ENCODE peak calls at places on chromosomes 1 and 21, in nine cellular contexts. M is A549, K is K562, D is GM12878, U is HCT116, E is GM23338, X is Panc1, T is SK-N-SH, C is HepG2. G is an unnamed sample.

GRCh38 chr1:155938220-155938627 is 3.2 kb upstream of the RXFP4 start:
- DNase-seq in U (peak), E (peak), M (peak), X (peak), K (peak), C (peak), D (peak), T (peak), G (no peak)

GRCh38 chr1:245583575-245584330 is 429.0 kb downstream of the KIF26B start:
- DNase-seq in T (peak), E (no peak), D (no peak), M (peak), C (no peak), U (no peak), X (no peak), K (no peak), G (no peak)

GRCh38 chr1:18948048-18948912 is 8.2 kb downstream of the IFFO2 start:
- DNase-seq in U (no peak), E (no peak), D (no peak), M (no peak), C (no peak), T (no peak), K (no peak), X (no peak), G (no peak)

GRCh38 chr21:44919111-44919912 is 1.4 kb downstream of the ITGB2 start:
- DNase-seq in X (no peak), U (no peak), D (no peak), T (no peak), E (no peak), K (no peak), M (no peak), C (no peak), G (peak)

GRCh38 chr1:159869607-159870006 is 7.2 kb upstream of the VSIG8 start:
- DNase-seq in M (no peak), C (no peak), U (no peak), K (peak), T (no peak), D (no peak), E (no peak), X (no peak), G (no peak)

GRCh38 chr1:10007161-10007560 is 10.1 kb downstream of the RBP7 start:
- DNase-seq in T (no peak), X (no peak), K (no peak), E (no peak), M (no peak), D (no peak), U (no peak), C (no peak), G (no peak)

GRCh38 chr1:18858070-18858688 is 1.3 kb downstream of the TAS1R2 start:
- DNase-seq in C (no peak), E (no peak), T (no peak), U (no peak), K (no peak), M (no peak), D (no peak), X (no peak), G (no peak)

GRCh38 chr1:119549719-119550141 is 42.7 kb downstream of the HSD3B1 start:
- DNase-seq in X (peak), D (no peak), T (peak), M (peak), E (peak), U (peak), C (peak), K (peak), G (peak)

GRCh38 chr1:11563560-11564069 is 84.7 kb downstream of the DISP3 start:
- DNase-seq in X (no peak), T (peak), U (no peak), E (no peak), M (no peak), D (no peak), C (no peak), K (peak), G (no peak)

GRCh38 chr1:243471754-243472725 is 216.2 kb downstream of the SDCCAG8 start:
- DNase-seq in M (no peak), X (no peak), E (no peak), K (no peak), T (no peak), C (no peak), D (peak), U (no peak), G (no peak)

GRCh38 chr1:181117648-181118449 is 29.3 kb downstream of the IER5 start:
- DNase-seq in M (peak), D (no peak), E (no peak), U (peak), X (no peak), C (no peak), T (peak), K (no peak), G (no peak)

GRCh38 chr1:214553142-214553710 is 1.8 kb upstream of the PTPN14 start:
- DNase-seq in E (no peak), C (no peak), T (no peak), D (no peak), U (no peak), X (no peak), K (no peak), M (no peak), G (no peak)

GRCh38 chr1:1429671-1430073 is 5.8 kb upstream of the VWA1 start:
- DNase-seq in D (no peak), E (no peak), X (no peak), T (no peak), M (peak), C (peak), K (no peak), U (no peak), G (no peak)

GRCh38 chr1:64476251-64476952 is 6.5 kb downstream of the CACHD1 start:
- DNase-seq in C (no peak), K (no peak), E (no peak), T (no peak), U (no peak), M (no peak), X (no peak), D (no peak), G (no peak)

GRCh38 chr1:42043182-42043581 is 110.0 kb upstream of the GUCA2B start:
- DNase-seq in U (no peak), D (no peak), T (peak), C (no peak), E (no peak), X (no peak), K (no peak), M (no peak), G (no peak)

GRCh38 chr1:174949061-174949460 is 50.7 kb upstream of the CACYBP start:
- DNase-seq in M (no peak), U (no peak), T (no peak), D (no peak), X (no peak), E (no peak), K (no peak), C (no peak), G (no peak)

GRCh38 chr1:226233293-226233692 is 9.8 kb downstream of the MIXL1 start:
- DNase-seq in T (no peak), U (no peak), M (no peak), X (no peak), C (no peak), E (no peak), K (no peak), D (no peak), G (no peak)

GRCh38 chr1:15684042-15684461 is at the start of gene PLEKHM2:
- DNase-seq in C (no peak), X (no peak), K (peak), D (no peak), T (peak), U (no peak), M (no peak), E (peak), G (no peak)

GRCh38 chr21:45429221-45430164 is 24.5 kb downstream of the COL18A1 start:
- DNase-seq in M (no peak), E (no peak), X (no peak), K (no peak), D (no peak), U (no peak), C (no peak), T (no peak), G (no peak)

GRCh38 chr1:229127301-229127700 is 143.6 kb upstream of the RAB4A start:
- DNase-seq in C (no peak), U (no peak), M (no peak), D (no peak), T (no peak), E (no peak), K (no peak), X (no peak), G (peak)

GRCh38 chr1:17013598-17014320 is 2.0 kb upstream of the ATP13A2 start:
- DNase-seq in C (no peak), D (peak), U (no peak), K (peak), X (no peak), M (no peak), E (no peak), T (no peak), G (peak)

GRCh38 chr21:35217504-35218060 is 168.5 kb upstream of the RUNX1 start:
- DNase-seq in T (no peak), K (no peak), X (peak), M (peak), E (peak), D (no peak), C (peak), U (peak), G (no peak)

GRCh38 chr1:101485712-101486111 is 248.9 kb downstream of the S1PR1 start:
- DNase-seq in M (no peak), T (peak), X (no peak), C (no peak), E (no peak), U (no peak), D (no peak), K (no peak), G (no peak)

GRCh38 chr1:36222481-36223372 is 1.5 kb upstream of the THRAP3 start:
- DNase-seq in X (no peak), T (no peak), U (no peak), D (no peak), E (peak), K (no peak), M (no peak), C (no peak), G (no peak)

GRCh38 chr1:229828461-229828860 is 202.4 kb downstream of the URB2 start:
- DNase-seq in E (no peak), U (no peak), X (no peak), K (no peak), M (no peak), D (no peak), T (no peak), C (no peak), G (no peak)

GRCh38 chr1:235270625-235271024 is 57.4 kb downstream of the ARID4B start:
- DNase-seq in T (no peak), U (no peak), C (no peak), M (no peak), X (no peak), K (no peak), E (peak), D (no peak), G (no peak)

GRCh38 chr1:157155658-157156057 is 17.5 kb upstream of the ETV3 start:
- DNase-seq in D (no peak), C (peak), X (no peak), M (peak), K (peak), T (no peak), U (no peak), E (peak), G (no peak)

GRCh38 chr1:230937370-230937769 is 41.3 kb downstream of the TTC13 start:
- DNase-seq in K (no peak), D (no peak), E (no peak), T (no peak), C (no peak), X (no peak), M (no peak), U (no peak), G (no peak)

GRCh38 chr1:173409613-173410012 is 67.5 kb upstream of the PRDX6 start:
- DNase-seq in U (no peak), K (no peak), X (no peak), T (no peak), D (no peak), E (no peak), C (no peak), M (no peak), G (peak)

GRCh38 chr1:77977989-77978292 is 931 bp downstream of the FUBP1 start:
- DNase-seq in T (no peak), M (no peak), E (no peak), X (no peak), U (no peak), C (no peak), K (no peak), D (no peak), G (no peak)

GRCh38 chr1:89987170-89987819 is 7.6 kb upstream of the ZNF326 start:
- DNase-seq in U (peak), E (peak), M (peak), K (peak), D (peak), T (peak), C (peak), X (peak), G (no peak)

GRCh38 chr1:101257500-101258325 is 20.9 kb downstream of the S1PR1 start:
- DNase-seq in X (no peak), D (peak), U (no peak), K (peak), M (no peak), C (peak), E (no peak), T (no peak), G (peak)

GRCh38 chr1:109112056-109112651 is 1.8 kb upstream of the ELAPOR1 start:
- DNase-seq in M (peak), D (no peak), E (no peak), U (no peak), C (peak), X (no peak), K (peak), T (peak), G (no peak)

GRCh38 chr1:173175514-173176146 is 31.5 kb downstream of the TNFSF4 start:
- DNase-seq in K (no peak), C (no peak), U (no peak), E (no peak), D (no peak), M (no peak), X (no peak), T (no peak), G (no peak)

GRCh38 chr1:160675641-160676410 is 29.0 kb upstream of the SLAMF1 start:
- DNase-seq in M (peak), U (peak), K (peak), X (peak), E (peak), D (peak), C (peak), T (peak), G (peak)

GRCh38 chr1:168714012-168714411 is 15.0 kb downstream of the DPT start:
- DNase-seq in E (no peak), M (no peak), X (no peak), D (no peak), U (no peak), C (no peak), K (no peak), T (no peak), G (no peak)

GRCh38 chr1:184110253-184111204 is 59.0 kb downstream of the TSEN15 start:
- DNase-seq in K (no peak), T (peak), X (no peak), M (no peak), E (peak), D (no peak), U (no peak), C (no peak), G (no peak)

GRCh38 chr1:58165073-58165472 is 381.5 kb downstream of the OMA1 start:
- DNase-seq in M (no peak), T (no peak), C (no peak), E (no peak), D (peak), X (no peak), U (no peak), K (no peak), G (no peak)

GRCh38 chr1:228118040-228118439 is 8.9 kb upstream of the MRPL55 start:
- DNase-seq in E (peak), U (no peak), C (no peak), D (no peak), X (no peak), M (no peak), T (no peak), K (no peak), G (no peak)
- TF ChIP-seq REST in E (no peak), U (no peak), C (no peak), D (no peak), X (no peak), M (no peak), T (no peak), K (no peak), G (no peak)

DNA sequence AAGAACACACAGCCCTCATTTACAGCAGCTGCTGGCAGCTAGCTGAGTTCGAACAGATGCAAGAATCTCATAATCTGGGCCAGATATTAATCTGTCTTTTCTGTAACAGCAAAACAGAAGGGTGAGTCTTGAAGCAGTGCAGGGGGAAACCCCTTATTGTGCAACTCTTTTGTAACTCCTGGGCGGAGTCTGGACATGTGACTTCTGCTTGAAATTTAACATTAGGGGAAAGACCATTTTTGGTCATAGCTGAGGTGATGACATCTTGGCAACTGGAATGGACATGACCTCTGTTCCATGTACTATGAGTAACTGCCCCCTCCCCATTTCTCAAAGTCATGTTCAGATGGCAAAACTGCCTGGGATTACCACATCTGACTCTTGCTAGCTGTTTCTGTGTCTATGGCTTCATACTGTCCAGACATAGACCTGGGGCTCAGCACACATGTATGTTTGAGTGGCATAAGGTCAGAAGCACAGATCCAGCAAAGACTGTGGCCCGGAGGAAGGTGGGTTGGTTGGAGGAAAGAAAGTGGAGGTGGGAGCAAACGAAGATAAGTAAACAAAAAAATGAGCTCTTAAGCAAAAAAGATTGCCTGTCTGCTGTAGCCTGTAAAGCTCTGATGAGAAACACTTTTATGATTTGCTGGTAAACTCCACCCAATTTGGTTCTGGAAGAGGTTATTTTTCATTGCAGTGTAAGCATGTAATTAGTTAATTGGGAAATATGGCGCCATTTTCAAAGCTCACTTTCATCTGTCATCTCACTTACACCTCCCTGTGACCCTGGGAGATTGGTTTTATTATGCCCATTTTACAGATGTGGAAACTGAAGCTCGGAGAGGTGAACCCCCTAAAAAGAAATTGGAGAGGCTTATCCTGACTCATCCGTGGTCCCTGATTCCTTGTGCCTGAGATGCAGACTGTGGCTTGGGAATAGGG is 26.1 kb downstream of the ETS2 start:
- DNase-seq in K (peak), X (no peak), T (no peak), C (peak), M (peak), D (peak), U (peak), E (no peak), G (peak)
- TF ChIP-seq REST in K (no peak), X (no peak), T (no peak), C (no peak), M (no peak), D (no peak), U (no peak), E (no peak), G (no peak)

GRCh38 chr1:221625026-221625425 is 116.9 kb downstream of the DUSP10 start:
- DNase-seq in E (no peak), D (no peak), U (no peak), K (no peak), C (no peak), X (no peak), M (no peak), T (no peak), G (peak)
- TF ChIP-seq REST in E (no peak), D (no peak), U (no peak), K (no peak), C (no peak), X (no peak), M (no peak), T (no peak), G (no peak)

DNA sequence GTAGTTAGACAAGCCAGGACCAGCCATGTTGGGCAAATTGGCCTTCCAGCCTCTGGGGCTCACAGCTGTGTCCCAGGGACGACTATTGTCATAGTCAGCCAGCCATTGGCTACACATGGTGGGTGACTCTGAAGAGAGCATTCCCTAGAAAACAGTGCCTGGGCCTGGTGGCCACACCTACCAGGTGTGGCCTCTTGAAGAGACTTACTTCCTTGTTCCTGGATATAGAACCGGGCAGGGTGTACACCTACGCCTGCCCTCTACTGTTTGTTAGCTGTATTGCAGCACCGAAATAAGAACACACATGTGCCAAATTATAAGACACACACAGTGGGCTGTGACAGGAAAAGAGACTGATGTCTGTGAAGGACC is 134.6 kb upstream of the ARHGEF16 start:
- DNase-seq in D (no peak), C (peak), U (peak), X (peak), E (peak), M (peak), K (peak), T (peak), G (peak)
- TF ChIP-seq REST in D (no peak), C (no peak), U (no peak), X (no peak), E (no peak), M (no peak), K (no peak), T (no peak), G (no peak)